ENCODE peak calls at places on chromosome 7, in five cellular contexts. R is AG10803, A is GM10248, D is suprapubic skin, N is LHCN-M2. Y is an unnamed sample.
A peak's percentile ranks its signal among the peaks of the same experiment; 100 is the strongest.

GRCh38 chr7:90973146-90973545 is 291.1 kb upstream of the FZD1 start:
- DNase-seq in N (no peak), D (no peak), R (peak; percentile 53), A (no peak), Y (no peak)

GRCh38 chr7:94423865-94424264 is 29.2 kb downstream of the COL1A2 start:
- DNase-seq in N (peak; percentile 77), D (no peak), R (peak; percentile 92), A (no peak), Y (no peak)

GRCh38 chr7:40469481-40469880 is 334.7 kb downstream of the SUGCT start:
- DNase-seq in A (no peak), R (peak; percentile 92), N (peak; percentile 85), D (no peak), Y (no peak)

GRCh38 chr7:84677386-84677785 is 482.8 kb upstream of the SEMA3A start:
- DNase-seq in R (peak; percentile 85), N (peak; percentile 66), A (no peak), D (peak; percentile 69), Y (peak; percentile 18)

GRCh38 chr7:12861070-12861469 is 173.6 kb downstream of the ARL4A start:
- DNase-seq in N (no peak), R (no peak), D (no peak), A (no peak), Y (no peak)

GRCh38 chr7:105014725-105015630 is 973 bp downstream of the KMT2E start:
- DNase-seq in D (no peak), R (peak; percentile 28), N (peak; percentile 67), A (peak; percentile 30), Y (peak; percentile 65)

GRCh38 chr7:126803060-126803665 is 449.6 kb downstream of the GRM8 start:
- DNase-seq in R (peak; percentile 67), N (peak; percentile 73), D (no peak), A (peak; percentile 59), Y (no peak)

GRCh38 chr7:108417926-108418325 is 38.3 kb downstream of the NRCAM start:
- DNase-seq in R (no peak), A (no peak), D (no peak), N (peak; percentile 70), Y (no peak)

GRCh38 chr7:73585196-73585595 is 6.8 kb upstream of the TBL2 start:
- DNase-seq in D (no peak), A (no peak), R (peak; percentile 23), N (no peak), Y (no peak)

GRCh38 chr7:149007146-149007545 is 21.2 kb downstream of the PDIA4 start:
- DNase-seq in N (no peak), R (no peak), A (no peak), D (no peak), Y (no peak)

GRCh38 chr7:87152897-87153641 is 816 bp downstream of the DMTF1 start:
- DNase-seq in D (peak; percentile 65), A (peak; percentile 28), N (peak; percentile 34), R (peak; percentile 11), Y (no peak)

GRCh38 chr7:117110480-117111315 is 157.4 kb downstream of the ST7 start:
- DNase-seq in N (no peak), D (no peak), A (peak; percentile 64), R (no peak), Y (peak; percentile 24)

GRCh38 chr7:54529568-54529967 is 12.6 kb upstream of the VSTM2A start:
- DNase-seq in D (no peak), N (no peak), A (no peak), R (no peak), Y (no peak)